ENCODE peak calls at places on chromosomes 6 and 20, in ten cellular contexts. P is psoas muscle, O is mucosa of descending colon, K is H9, W is astrocyte of the spinal cord, H is mesothelial cell of epicardium, L is astrocyte, J is GM12865, B is kidney epithelial cell, A is Caco-2. T is an unnamed sample.

GRCh38 chr6:155678361-155678760 is 222.7 kb upstream of the NOX3 start:
- DNase-seq in H (no peak), L (peak), W (peak), A (no peak), B (no peak), O (no peak), K (no peak), P (no peak), J (no peak), T (no peak)

GRCh38 chr6:163579111-163579879 is 164.8 kb downstream of the QKI start:
- DNase-seq in K (no peak), A (no peak), O (no peak), H (no peak), P (peak), J (no peak), W (no peak), B (no peak), L (peak), T (no peak)

GRCh38 chr20:53739799-53740785 is 146.5 kb upstream of the ZNF217 start:
- DNase-seq in K (no peak), O (no peak), P (no peak), A (no peak), W (no peak), J (peak), H (no peak), L (peak), B (no peak), T (no peak)

GRCh38 chr20:46218656-46219055 is 89.6 kb downstream of the CDH22 start:
- DNase-seq in P (peak), W (no peak), K (no peak), A (no peak), H (no peak), O (no peak), J (no peak), L (no peak), B (no peak), T (no peak)

GRCh38 chr20:52783769-52784168 is 188.4 kb upstream of the TSHZ2 start:
- DNase-seq in K (peak), P (no peak), W (no peak), O (no peak), L (no peak), B (no peak), A (no peak), J (peak), H (no peak), T (no peak)

GRCh38 chr20:44151621-44152416 is 35.2 kb downstream of the JPH2 start:
- DNase-seq in L (peak), O (no peak), W (no peak), B (no peak), P (no peak), H (no peak), J (no peak), K (no peak), A (peak), T (no peak)

GRCh38 chr6:158786645-158787304 is 32.4 kb downstream of the EZR start:
- DNase-seq in K (no peak), W (no peak), O (no peak), P (no peak), A (no peak), B (no peak), H (no peak), J (no peak), L (no peak), T (no peak)

GRCh38 chr6:138227316-138227781 is 9.1 kb upstream of the PBOV1 start:
- DNase-seq in J (no peak), W (no peak), L (no peak), B (no peak), O (peak), A (peak), K (no peak), H (no peak), P (no peak), T (no peak)

GRCh38 chr6:11500008-11500407 is 37.5 kb upstream of the TMEM170B start:
- DNase-seq in H (no peak), O (no peak), K (no peak), A (no peak), P (no peak), B (peak), W (peak), L (peak), J (no peak), T (peak)

GRCh38 chr6:28710466-28711191 is 184.9 kb downstream of the GPX5 start:
- DNase-seq in L (peak), B (no peak), J (peak), W (peak), P (no peak), K (peak), H (no peak), A (no peak), O (no peak), T (peak)

GRCh38 chr6:120735641-120736040 is 598.6 kb downstream of the TBC1D32 start:
- DNase-seq in B (peak), A (no peak), L (peak), H (no peak), K (no peak), O (no peak), P (no peak), J (no peak), W (peak), T (no peak)

GRCh38 chr20:39190666-39191570 is 228.8 kb downstream of the DHX35 start:
- DNase-seq in K (no peak), H (no peak), L (peak), P (no peak), J (no peak), O (no peak), B (peak), A (no peak), W (no peak), T (peak)

GRCh38 chr6:106520711-106521367 is 108.5 kb downstream of the RTN4IP1 start:
- DNase-seq in P (no peak), O (peak), W (no peak), L (no peak), B (no peak), K (no peak), J (peak), A (no peak), H (no peak), T (no peak)

GRCh38 chr6:113120214-113120576 is 737.0 kb upstream of the MARCKS start:
- DNase-seq in P (no peak), W (peak), O (no peak), A (no peak), K (no peak), B (peak), H (no peak), J (no peak), L (peak), T (peak)

GRCh38 chr6:140130074-140130473 is 755.6 kb upstream of the CITED2 start:
- DNase-seq in H (no peak), J (no peak), L (no peak), O (no peak), W (no peak), A (no peak), B (no peak), P (no peak), K (no peak), T (no peak)

GRCh38 chr6:10999994-11000393 is 44.1 kb downstream of the ELOVL2 start:
- DNase-seq in W (peak), H (no peak), K (no peak), A (no peak), O (no peak), J (no peak), L (peak), P (no peak), B (no peak), T (no peak)

GRCh38 chr6:149230729-149231434 is 86.6 kb upstream of the TAB2 start:
- DNase-seq in A (no peak), H (no peak), P (no peak), J (peak), W (no peak), O (no peak), B (no peak), K (no peak), L (no peak), T (no peak)

GRCh38 chr20:23022849-23023248 is 12.3 kb upstream of the SSTR4 start:
- DNase-seq in W (no peak), B (no peak), A (no peak), H (no peak), P (no peak), L (peak), O (no peak), K (no peak), J (no peak), T (no peak)

GRCh38 chr20:63486300-63486855 is 12.5 kb downstream of the EEF1A2 start:
- DNase-seq in O (no peak), A (no peak), K (no peak), B (no peak), H (no peak), J (no peak), L (no peak), P (no peak), W (no peak), T (no peak)

GRCh38 chr20:14698125-14698524 is 360.7 kb upstream of the FLRT3 start:
- DNase-seq in A (no peak), J (no peak), P (no peak), L (no peak), O (no peak), K (no peak), H (no peak), W (no peak), B (no peak), T (no peak)

GRCh38 chr6:125791151-125791819 is 525 bp downstream of the NCOA7 start:
- DNase-seq in K (peak), A (peak), L (peak), O (peak), P (no peak), J (peak), B (no peak), W (peak), H (no peak), T (no peak)

GRCh38 chr6:125792172-125792571 is 1.4 kb downstream of the NCOA7 start:
- DNase-seq in B (no peak), K (no peak), L (no peak), A (no peak), H (no peak), J (no peak), W (no peak), P (no peak), O (no peak), T (no peak)

GRCh38 chr6:125792680-125793079 is 1.9 kb downstream of the NCOA7 start:
- DNase-seq in L (peak), J (no peak), B (no peak), H (no peak), A (no peak), W (peak), K (no peak), O (no peak), P (no peak), T (peak)

GRCh38 chr6:125790403-125791150 is at the start of gene NCOA7:
- DNase-seq in B (no peak), J (peak), K (peak), O (peak), H (peak), P (peak), W (peak), L (peak), A (peak), T (peak)

DNA sequence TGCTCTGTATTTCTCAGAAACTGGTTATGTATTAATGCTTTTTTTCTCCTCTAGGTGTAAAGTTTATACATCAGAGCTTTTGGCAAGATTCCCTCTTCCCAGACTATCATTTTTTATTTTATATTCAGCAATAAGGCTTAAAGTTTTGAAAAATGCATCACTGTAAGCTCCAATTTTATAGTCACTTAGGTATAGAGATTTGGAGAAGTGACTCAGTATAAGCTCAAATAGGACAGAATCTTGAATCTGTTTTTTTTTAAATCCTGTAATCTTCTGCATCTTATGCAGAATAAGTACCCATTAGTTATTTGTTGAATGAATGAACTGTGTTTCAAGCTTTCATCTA is 1.0 kb downstream of the NCOA7 start:
- DNase-seq in P (no peak), J (no peak), O (no peak), H (no peak), B (no peak), K (no peak), L (no peak), A (no peak), W (no peak), T (peak)
- TF ChIP-seq CTCF in P (no peak), J (no peak), O (no peak), H (no peak), B (no peak), K (no peak), L (no peak), A (no peak), W (no peak), T (peak)

GRCh38 chr6:23002044-23002619 is 432.8 kb downstream of the HDGFL1 start:
- DNase-seq in W (no peak), L (no peak), B (no peak), H (no peak), K (peak), P (no peak), J (no peak), A (no peak), O (no peak), T (no peak)

GRCh38 chr6:23006656-23007055 is 437.3 kb downstream of the HDGFL1 start:
- DNase-seq in L (no peak), J (no peak), B (no peak), K (no peak), W (no peak), A (no peak), P (no peak), H (no peak), O (no peak), T (no peak)

DNA sequence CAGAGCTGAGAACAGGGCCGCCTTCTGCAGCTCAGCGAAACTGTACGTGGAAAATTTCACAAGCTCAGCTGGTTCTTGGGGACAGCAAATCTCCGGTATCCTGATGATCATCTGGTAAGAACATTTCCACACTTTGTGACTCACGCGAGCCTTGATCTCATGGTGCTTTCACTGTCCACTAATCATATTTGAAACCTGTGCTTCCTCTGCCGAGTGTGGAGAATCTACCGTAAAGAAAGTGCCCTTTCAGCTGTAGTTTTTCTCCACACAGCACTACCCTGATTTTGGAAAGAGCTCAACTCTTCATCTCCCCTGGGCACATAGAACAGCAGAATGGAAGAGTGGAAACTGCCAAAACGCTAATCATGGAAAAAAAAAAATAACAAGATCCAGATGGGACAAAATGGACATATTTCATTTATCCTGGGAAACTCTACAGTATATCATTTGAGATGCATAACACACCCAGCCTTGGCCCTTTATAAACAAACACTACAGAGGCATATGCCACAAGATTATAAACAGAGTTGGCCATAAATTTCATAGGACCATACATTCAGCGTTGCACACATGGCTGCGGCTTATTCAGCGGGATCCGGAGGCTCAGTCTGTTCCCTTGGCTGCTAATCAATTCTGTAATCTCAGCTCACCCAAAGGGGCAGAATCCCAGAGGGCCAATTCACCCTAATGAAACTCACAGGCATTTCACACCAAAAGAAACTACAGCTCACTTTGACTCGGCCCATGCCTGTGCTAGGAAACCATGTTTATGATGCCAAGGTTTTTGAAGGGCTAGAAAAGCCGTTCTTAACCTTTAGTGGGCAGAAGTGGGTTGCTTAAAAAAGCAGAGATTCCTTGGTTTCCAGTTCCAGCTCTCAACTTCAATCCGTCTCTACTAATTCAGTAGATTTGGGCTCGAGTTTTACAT is 434.6 kb downstream of the HDGFL1 start:
- DNase-seq in L (no peak), J (no peak), P (peak), B (no peak), H (no peak), W (peak), A (no peak), O (no peak), K (no peak), T (no peak)
- TF ChIP-seq CTCF in L (no peak), J (no peak), P (no peak), B (no peak), H (no peak), W (no peak), A (no peak), O (no peak), K (no peak), T (no peak)

DNA sequence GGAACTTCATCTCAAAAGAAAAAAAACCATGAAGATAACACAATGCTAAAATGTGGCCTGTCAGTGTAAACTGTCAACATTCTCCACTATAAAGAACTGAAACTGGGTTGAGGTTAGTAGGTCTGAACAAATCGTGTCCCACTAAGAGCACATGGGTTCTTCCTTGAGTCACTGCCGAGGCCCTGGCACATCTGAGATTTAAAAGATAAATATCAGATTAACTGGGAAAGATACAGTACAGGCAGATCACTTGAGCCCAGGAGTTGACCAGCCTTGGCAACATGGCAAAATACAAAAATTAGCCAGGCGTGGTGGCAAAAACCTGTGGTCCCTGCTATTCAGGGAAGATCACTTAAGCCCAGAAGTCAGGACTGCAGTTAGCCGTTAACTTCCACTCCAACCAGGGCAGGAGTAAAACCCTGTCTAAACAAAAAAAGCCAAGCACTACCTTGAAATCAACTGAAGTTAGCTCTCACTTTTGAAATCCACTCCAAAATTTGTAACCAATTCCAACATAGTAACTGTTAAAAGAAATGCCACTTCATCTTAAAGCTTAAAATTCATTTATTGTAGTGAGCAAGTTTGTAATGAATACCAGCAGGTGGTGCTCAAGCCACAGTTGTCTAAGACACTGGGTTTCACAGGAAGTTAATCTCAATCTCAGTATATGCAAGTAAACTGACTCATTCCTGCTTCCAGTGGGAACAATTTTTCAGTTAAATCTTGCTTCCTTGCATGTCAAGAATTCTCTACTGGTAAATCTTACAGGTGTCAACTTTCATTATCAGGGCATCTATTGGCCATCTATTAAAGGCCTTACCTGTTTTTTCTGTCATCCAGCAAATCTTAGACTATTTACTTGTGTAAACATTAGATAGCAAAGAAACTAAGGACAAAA is 5.4 kb downstream of the EEF1A1 start:
- DNase-seq in B (no peak), W (peak), A (no peak), P (no peak), J (peak), L (peak), H (no peak), K (peak), O (no peak), T (no peak)
- TF ChIP-seq CTCF in B (peak), W (peak), A (peak), P (peak), J (peak), L (peak), H (peak), K (peak), O (peak), T (peak)

GRCh38 chr6:37741757-37742400 is 44.2 kb upstream of the MDGA1 start:
- DNase-seq in B (no peak), A (no peak), W (no peak), O (no peak), K (peak), P (peak), J (no peak), L (no peak), H (no peak), T (no peak)
- TF ChIP-seq CTCF in B (peak), A (no peak), W (peak), O (no peak), K (peak), P (peak), J (peak), L (peak), H (no peak), T (peak)

GRCh38 chr6:34859951-34860350 is 27.9 kb downstream of the TAF11 start:
- DNase-seq in O (no peak), W (no peak), H (no peak), P (no peak), J (no peak), A (no peak), B (no peak), K (no peak), L (no peak), T (no peak)

GRCh38 chr6:34864007-34864406 is 23.8 kb downstream of the TAF11 start:
- DNase-seq in B (no peak), P (no peak), L (no peak), J (no peak), H (no peak), A (no peak), W (no peak), O (no peak), K (no peak), T (no peak)

GRCh38 chr6:34855463-34855862 is 32.4 kb downstream of the TAF11 start:
- DNase-seq in B (no peak), A (no peak), L (no peak), O (no peak), W (no peak), P (no peak), K (no peak), J (no peak), H (no peak), T (no peak)

DNA sequence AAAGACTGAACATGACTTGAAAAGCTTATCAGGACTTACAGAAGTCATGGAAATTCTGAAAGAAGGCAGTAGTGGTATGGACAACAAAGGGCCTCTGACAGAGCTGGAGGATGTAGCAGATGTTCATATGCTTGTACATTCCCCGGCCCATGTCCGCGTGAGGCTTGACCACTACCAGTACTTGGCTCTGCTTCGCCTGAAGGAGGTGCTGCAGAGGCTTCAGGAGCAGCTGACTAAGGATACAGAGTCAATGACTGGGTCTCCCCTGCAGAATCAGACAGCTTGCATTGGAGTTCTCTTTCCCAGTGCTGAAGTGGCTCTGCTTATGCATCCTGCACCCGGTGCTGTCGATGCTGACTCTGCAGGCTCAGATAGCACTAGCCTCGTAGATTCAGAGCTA is 29.2 kb downstream of the TAF11 start:
- DNase-seq in B (no peak), A (no peak), J (no peak), P (no peak), W (no peak), O (no peak), K (no peak), L (no peak), H (no peak), T (no peak)
- TF ChIP-seq CTCF in B (no peak), A (no peak), J (no peak), P (no peak), W (peak), O (no peak), K (peak), L (no peak), H (no peak), T (no peak)

T was measured in osteoblast.